ENCODE peak calls at places on chromosomes 16 and 17, in eight cellular contexts. One of them, this sample, is unnamed.

GRCh38 chr17:56751145-56751743 is 82.5 kb downstream of the C17orf67 start:
- DNase-seq in endodermal cell: peak
- DNase-seq in psoas muscle: no peak
- DNase-seq in HFF-Myc: no peak
- DNase-seq in tibial nerve: no peak
- DNase-seq in hepatocyte: no peak
- DNase-seq in breast epithelium: no peak
- DNase-seq in A549: no peak
- DNase-seq in this sample: no peak

GRCh38 chr16:353404-354285 is 1.1 kb upstream of the AXIN1 start:
- DNase-seq in psoas muscle: no peak
- DNase-seq in tibial nerve: no peak
- DNase-seq in A549: no peak
- DNase-seq in HFF-Myc: no peak
- DNase-seq in hepatocyte: no peak
- DNase-seq in breast epithelium: no peak
- DNase-seq in endodermal cell: no peak
- DNase-seq in this sample: no peak

GRCh38 chr16:89359296-89360147 is 130.8 kb downstream of the ANKRD11 start:
- DNase-seq in tibial nerve: no peak
- DNase-seq in HFF-Myc: no peak
- DNase-seq in psoas muscle: peak
- DNase-seq in A549: no peak
- DNase-seq in endodermal cell: no peak
- DNase-seq in breast epithelium: no peak
- DNase-seq in hepatocyte: no peak
- DNase-seq in this sample: no peak

GRCh38 chr17:64178011-64178825 is 48.3 kb upstream of the ERN1 start:
- DNase-seq in breast epithelium: no peak
- DNase-seq in tibial nerve: no peak
- DNase-seq in endodermal cell: no peak
- DNase-seq in A549: no peak
- DNase-seq in psoas muscle: no peak
- DNase-seq in hepatocyte: peak
- DNase-seq in HFF-Myc: no peak
- DNase-seq in this sample: no peak

GRCh38 chr16:27531186-27531585 is 18.5 kb downstream of the GTF3C1 start:
- DNase-seq in hepatocyte: no peak
- DNase-seq in HFF-Myc: no peak
- DNase-seq in psoas muscle: no peak
- DNase-seq in tibial nerve: no peak
- DNase-seq in A549: no peak
- DNase-seq in breast epithelium: no peak
- DNase-seq in endodermal cell: no peak
- DNase-seq in this sample: no peak

GRCh38 chr16:29809850-29810698 is 1.9 kb upstream of the PRRT2 start:
- DNase-seq in tibial nerve: no peak
- DNase-seq in endodermal cell: no peak
- DNase-seq in HFF-Myc: no peak
- DNase-seq in psoas muscle: peak
- DNase-seq in breast epithelium: no peak
- DNase-seq in hepatocyte: no peak
- DNase-seq in A549: no peak
- DNase-seq in this sample: no peak

GRCh38 chr16:87897563-87898505 is 28.5 kb upstream of the SLC7A5 start:
- DNase-seq in psoas muscle: no peak
- DNase-seq in endodermal cell: no peak
- DNase-seq in hepatocyte: no peak
- DNase-seq in HFF-Myc: no peak
- DNase-seq in tibial nerve: no peak
- DNase-seq in breast epithelium: no peak
- DNase-seq in A549: no peak
- DNase-seq in this sample: no peak

GRCh38 chr17:47698749-47699535 is 5.0 kb downstream of the TBKBP1 start:
- DNase-seq in psoas muscle: peak
- DNase-seq in tibial nerve: peak
- DNase-seq in breast epithelium: no peak
- DNase-seq in hepatocyte: peak
- DNase-seq in HFF-Myc: no peak
- DNase-seq in A549: peak
- DNase-seq in endodermal cell: peak
- DNase-seq in this sample: no peak

GRCh38 chr17:79951361-79952264 is 84.1 kb downstream of the TBC1D16 start:
- DNase-seq in tibial nerve: no peak
- DNase-seq in endodermal cell: peak
- DNase-seq in psoas muscle: peak
- DNase-seq in hepatocyte: peak
- DNase-seq in A549: no peak
- DNase-seq in breast epithelium: peak
- DNase-seq in HFF-Myc: peak
- DNase-seq in this sample: peak

GRCh38 chr17:50571681-50572080 is 11.2 kb downstream of the CACNA1G start:
- DNase-seq in psoas muscle: no peak
- DNase-seq in HFF-Myc: no peak
- DNase-seq in hepatocyte: no peak
- DNase-seq in tibial nerve: no peak
- DNase-seq in A549: no peak
- DNase-seq in endodermal cell: no peak
- DNase-seq in breast epithelium: no peak
- DNase-seq in this sample: no peak

GRCh38 chr17:27596106-27596505 is 34.9 kb upstream of the LGALS9 start:
- DNase-seq in A549: no peak
- DNase-seq in psoas muscle: no peak
- DNase-seq in HFF-Myc: no peak
- DNase-seq in tibial nerve: no peak
- DNase-seq in endodermal cell: no peak
- DNase-seq in hepatocyte: peak
- DNase-seq in breast epithelium: no peak
- DNase-seq in this sample: no peak

GRCh38 chr17:63529711-63530556 is 6.8 kb downstream of the KCNH6 start:
- DNase-seq in HFF-Myc: no peak
- DNase-seq in A549: no peak
- DNase-seq in hepatocyte: no peak
- DNase-seq in breast epithelium: no peak
- DNase-seq in endodermal cell: peak
- DNase-seq in psoas muscle: peak
- DNase-seq in tibial nerve: no peak
- DNase-seq in this sample: no peak

GRCh38 chr17:76674600-76674999 is 31.0 kb upstream of the ST6GALNAC1 start:
- DNase-seq in breast epithelium: no peak
- DNase-seq in A549: no peak
- DNase-seq in tibial nerve: no peak
- DNase-seq in endodermal cell: peak
- DNase-seq in hepatocyte: no peak
- DNase-seq in psoas muscle: no peak
- DNase-seq in HFF-Myc: no peak
- DNase-seq in this sample: no peak

GRCh38 chr17:4229627-4230026 is 34.2 kb downstream of the ANKFY1 start:
- DNase-seq in hepatocyte: peak
- DNase-seq in tibial nerve: peak
- DNase-seq in A549: no peak
- DNase-seq in breast epithelium: no peak
- DNase-seq in HFF-Myc: no peak
- DNase-seq in endodermal cell: no peak
- DNase-seq in psoas muscle: peak
- DNase-seq in this sample: peak
- H3K4me3 ChIP-seq in hepatocyte: no peak
- H3K4me3 ChIP-seq in tibial nerve: no peak
- H3K4me3 ChIP-seq in A549: no peak
- H3K4me3 ChIP-seq in breast epithelium: peak
- H3K4me3 ChIP-seq in HFF-Myc: no peak
- H3K4me3 ChIP-seq in endodermal cell: no peak
- H3K4me3 ChIP-seq in psoas muscle: peak
- H3K4me3 ChIP-seq in this sample: no peak

GRCh38 chr16:57720142-57720575 is 15.4 kb upstream of the KATNB1 start:
- DNase-seq in psoas muscle: no peak
- DNase-seq in HFF-Myc: peak
- DNase-seq in endodermal cell: peak
- DNase-seq in tibial nerve: no peak
- DNase-seq in breast epithelium: no peak
- DNase-seq in hepatocyte: peak
- DNase-seq in A549: peak
- DNase-seq in this sample: no peak
- TF ChIP-seq CTCF in psoas muscle: peak
- TF ChIP-seq CTCF in HFF-Myc: peak
- TF ChIP-seq CTCF in endodermal cell: peak
- TF ChIP-seq CTCF in tibial nerve: no peak
- TF ChIP-seq CTCF in breast epithelium: peak
- TF ChIP-seq CTCF in hepatocyte: peak
- TF ChIP-seq CTCF in A549: peak
- TF ChIP-seq CTCF in this sample: peak

DNA sequence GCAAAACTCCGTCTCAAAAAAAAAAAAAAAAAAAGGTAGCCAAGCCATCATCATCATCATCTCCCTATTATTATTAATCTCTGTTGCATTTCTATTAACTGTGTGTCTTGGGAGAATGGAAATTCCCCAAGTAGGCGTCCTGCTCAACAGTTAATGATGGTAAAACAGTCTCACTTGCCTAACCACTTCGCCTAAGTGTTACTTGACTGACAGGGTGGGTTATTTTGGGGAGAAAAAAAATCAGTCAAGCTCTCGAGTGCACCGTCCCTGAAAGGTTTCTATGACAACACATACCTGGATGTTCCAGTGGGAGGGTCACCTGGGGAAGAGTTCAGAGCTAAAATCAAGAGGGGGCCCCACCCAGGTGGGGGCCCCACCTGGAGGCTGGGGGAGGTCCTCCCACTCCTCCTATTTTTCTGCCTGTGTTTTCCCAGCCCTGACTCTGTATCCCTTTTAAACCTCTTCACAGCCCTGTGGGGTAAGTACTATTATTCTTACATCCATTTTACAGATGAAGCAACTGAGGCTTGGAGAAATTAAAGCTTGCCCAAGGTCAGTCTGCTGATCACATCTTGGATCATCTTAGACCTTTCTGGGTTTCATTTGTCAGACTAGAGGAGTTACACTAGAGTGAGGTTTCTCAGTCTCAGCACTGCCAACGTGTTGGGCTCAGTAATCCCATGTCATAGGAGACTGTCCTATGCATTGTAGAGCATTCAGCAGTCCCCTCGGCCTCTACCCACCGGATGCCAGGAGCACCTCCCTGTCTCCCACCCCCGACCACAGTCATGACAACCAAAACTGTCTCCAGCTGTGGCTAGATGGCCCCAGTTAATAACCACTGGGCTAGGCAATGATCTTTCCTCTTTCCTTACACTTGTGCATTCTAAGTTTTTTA is 11.0 kb upstream of the ABAT start:
- DNase-seq in tibial nerve: no peak
- DNase-seq in psoas muscle: no peak
- DNase-seq in A549: no peak
- DNase-seq in endodermal cell: no peak
- DNase-seq in HFF-Myc: no peak
- DNase-seq in hepatocyte: no peak
- DNase-seq in breast epithelium: no peak
- DNase-seq in this sample: no peak
- H3K4me3 ChIP-seq in tibial nerve: no peak
- H3K4me3 ChIP-seq in psoas muscle: no peak
- H3K4me3 ChIP-seq in A549: no peak
- H3K4me3 ChIP-seq in endodermal cell: no peak
- H3K4me3 ChIP-seq in HFF-Myc: no peak
- H3K4me3 ChIP-seq in hepatocyte: no peak
- H3K4me3 ChIP-seq in breast epithelium: no peak
- H3K4me3 ChIP-seq in this sample: no peak

GRCh38 chr17:81519284-81520020 is 6.9 kb upstream of the ACTG1 start:
- DNase-seq in endodermal cell: peak
- DNase-seq in hepatocyte: peak
- DNase-seq in breast epithelium: peak
- DNase-seq in psoas muscle: peak
- DNase-seq in tibial nerve: no peak
- DNase-seq in HFF-Myc: no peak
- DNase-seq in A549: peak
- DNase-seq in this sample: no peak
- TF ChIP-seq CTCF in endodermal cell: peak
- TF ChIP-seq CTCF in hepatocyte: peak
- TF ChIP-seq CTCF in breast epithelium: peak
- TF ChIP-seq CTCF in psoas muscle: peak
- TF ChIP-seq CTCF in tibial nerve: peak
- TF ChIP-seq CTCF in HFF-Myc: no peak
- TF ChIP-seq CTCF in A549: peak
- TF ChIP-seq CTCF in this sample: peak

GRCh38 chr16:11583889-11584565 is 2.7 kb downstream of the LITAF start:
- DNase-seq in hepatocyte: no peak
- DNase-seq in HFF-Myc: no peak
- DNase-seq in A549: peak
- DNase-seq in tibial nerve: no peak
- DNase-seq in breast epithelium: no peak
- DNase-seq in psoas muscle: peak
- DNase-seq in endodermal cell: no peak
- DNase-seq in this sample: no peak

GRCh38 chr16:11583171-11583570 is 3.5 kb downstream of the LITAF start:
- DNase-seq in hepatocyte: no peak
- DNase-seq in endodermal cell: no peak
- DNase-seq in A549: no peak
- DNase-seq in HFF-Myc: no peak
- DNase-seq in breast epithelium: no peak
- DNase-seq in tibial nerve: no peak
- DNase-seq in psoas muscle: peak
- DNase-seq in this sample: no peak

GRCh38 chr16:11580451-11581086 is 6.2 kb downstream of the LITAF start:
- DNase-seq in tibial nerve: no peak
- DNase-seq in A549: no peak
- DNase-seq in endodermal cell: no peak
- DNase-seq in HFF-Myc: no peak
- DNase-seq in hepatocyte: no peak
- DNase-seq in psoas muscle: peak
- DNase-seq in breast epithelium: no peak
- DNase-seq in this sample: no peak

GRCh38 chr16:11581677-11582076 is 5.0 kb downstream of the LITAF start:
- DNase-seq in breast epithelium: no peak
- DNase-seq in A549: no peak
- DNase-seq in endodermal cell: no peak
- DNase-seq in HFF-Myc: no peak
- DNase-seq in hepatocyte: no peak
- DNase-seq in psoas muscle: no peak
- DNase-seq in tibial nerve: no peak
- DNase-seq in this sample: no peak

GRCh38 chr16:11582157-11582814 is 4.4 kb downstream of the LITAF start:
- DNase-seq in HFF-Myc: no peak
- DNase-seq in tibial nerve: no peak
- DNase-seq in hepatocyte: no peak
- DNase-seq in psoas muscle: no peak
- DNase-seq in endodermal cell: no peak
- DNase-seq in breast epithelium: no peak
- DNase-seq in A549: no peak
- DNase-seq in this sample: no peak
- H3K4me3 ChIP-seq in HFF-Myc: no peak
- H3K4me3 ChIP-seq in tibial nerve: no peak
- H3K4me3 ChIP-seq in hepatocyte: no peak
- H3K4me3 ChIP-seq in psoas muscle: no peak
- H3K4me3 ChIP-seq in endodermal cell: no peak
- H3K4me3 ChIP-seq in breast epithelium: peak
- H3K4me3 ChIP-seq in A549: no peak
- H3K4me3 ChIP-seq in this sample: no peak

This sample was measured in BJ.